ENCODE peak calls at places on chromosome 10, in seven cellular contexts. X is BJ; Y is COR-L47; R is GM23338; A is NCI-H2029 treated with DMSO at 0.1 percent for 48 hours; E is astrocyte of the cerebellum; C is activated naive CD4-positive, alpha-beta T cell treated with anti-CD3 and anti-CD28 coated beads for 36 hours. L is an unnamed sample.

GRCh38 chr10:34131152-34131551 is 683.9 kb downstream of the PARD3 start:
- DNase-seq in Y (no peak), E (no peak), A (no peak), R (no peak), X (no peak), C (no peak), L (no peak)

GRCh38 chr10:60309371-60309770 is 80.3 kb downstream of the ANK3 start:
- DNase-seq in X (no peak), C (no peak), A (no peak), Y (no peak), E (no peak), R (no peak), L (no peak)

GRCh38 chr10:101563007-101563406 is 25.1 kb downstream of the POLL start:
- DNase-seq in X (no peak), Y (no peak), C (no peak), E (no peak), R (no peak), A (no peak), L (no peak)

GRCh38 chr10:47137311-47137851 is 162.6 kb upstream of the GDF10 start:
- DNase-seq in X (peak), Y (no peak), E (peak), C (no peak), A (no peak), R (no peak), L (peak)

GRCh38 chr10:130454543-130455000 is 318.4 kb downstream of the GLRX3 start:
- DNase-seq in X (no peak), Y (no peak), R (no peak), A (no peak), E (no peak), C (no peak), L (no peak)

GRCh38 chr10:11098628-11099027 is 81.0 kb downstream of the CELF2 start:
- DNase-seq in R (no peak), X (no peak), Y (no peak), C (no peak), E (no peak), A (no peak), L (no peak)

GRCh38 chr10:79936625-79937255 is 12.2 kb downstream of the SFTPD start:
- DNase-seq in R (no peak), Y (no peak), C (no peak), E (no peak), A (no peak), X (no peak), L (no peak)

GRCh38 chr10:124696446-124697392 is 47.5 kb downstream of the FAM53B start:
- DNase-seq in Y (no peak), C (peak), X (no peak), E (no peak), R (no peak), A (no peak), L (no peak)

GRCh38 chr10:133124357-133125211 is 35.4 kb upstream of the KNDC1 start:
- DNase-seq in A (no peak), C (peak), R (peak), E (no peak), Y (no peak), X (no peak), L (no peak)

GRCh38 chr10:116926426-116926825 is 77.1 kb downstream of the ENO4 start:
- DNase-seq in R (no peak), A (no peak), E (no peak), C (no peak), X (no peak), Y (no peak), L (no peak)

GRCh38 chr10:132065491-132066105 is at the start of gene JAKMIP3:
- DNase-seq in R (peak), X (peak), C (no peak), A (no peak), E (peak), Y (no peak), L (peak)

GRCh38 chr10:55203874-55204273 is 402.8 kb upstream of the PCDH15 start:
- DNase-seq in R (no peak), E (no peak), C (no peak), A (no peak), Y (no peak), X (no peak), L (no peak)

GRCh38 chr10:77582710-77583115 is 54.9 kb downstream of the KCNMA1 start:
- DNase-seq in Y (no peak), R (no peak), A (no peak), X (no peak), E (no peak), C (peak), L (peak)

GRCh38 chr10:21493841-21494220 is 31.7 kb downstream of the SKIDA1 start:
- DNase-seq in X (no peak), A (no peak), R (no peak), C (no peak), Y (no peak), E (no peak), L (no peak)

GRCh38 chr10:46198516-46198915 is 88.3 kb upstream of the ANTXRL start:
- DNase-seq in A (no peak), X (no peak), C (no peak), R (no peak), Y (no peak), E (no peak), L (no peak)

GRCh38 chr10:72314263-72314662 is 40.5 kb downstream of the DNAJB12 start:
- DNase-seq in X (no peak), C (no peak), R (no peak), A (no peak), E (no peak), Y (no peak), L (no peak)

GRCh38 chr10:110490640-110491039 is 7.1 kb upstream of the DUSP5 start:
- DNase-seq in C (no peak), Y (no peak), X (no peak), A (no peak), E (no peak), R (peak), L (no peak)

GRCh38 chr10:24944512-24945255 is 7.7 kb downstream of the PRTFDC1 start:
- DNase-seq in R (no peak), A (no peak), E (no peak), X (no peak), Y (no peak), C (no peak), L (peak)

GRCh38 chr10:17851611-17852010 is 42.5 kb downstream of the MRC1 start:
- DNase-seq in R (peak), Y (no peak), A (no peak), C (no peak), X (no peak), E (no peak), L (no peak)

GRCh38 chr10:50470798-50471582 is 152.8 kb downstream of the SGMS1 start:
- DNase-seq in R (peak), X (peak), E (peak), Y (no peak), C (no peak), A (no peak), L (peak)

GRCh38 chr10:77351386-77351785 is 286.2 kb downstream of the KCNMA1 start:
- DNase-seq in R (no peak), E (no peak), Y (no peak), A (no peak), C (no peak), X (no peak), L (no peak)

GRCh38 chr10:21079330-21079658 is 182.2 kb upstream of the NEBL start:
- DNase-seq in A (no peak), C (no peak), Y (no peak), E (no peak), R (no peak), X (no peak), L (no peak)

GRCh38 chr10:93904901-93905300 is 11.1 kb downstream of the SLC35G1 start:
- DNase-seq in Y (no peak), C (no peak), R (no peak), X (no peak), E (no peak), A (peak), L (no peak)

GRCh38 chr10:123512881-123513822 is 153.0 kb upstream of the GPR26 start:
- DNase-seq in X (no peak), R (peak), C (no peak), A (no peak), E (no peak), Y (no peak), L (no peak)

GRCh38 chr10:29392376-29393021 is 103.6 kb downstream of the LYZL1 start:
- DNase-seq in E (no peak), A (peak), Y (peak), R (peak), X (no peak), C (peak), L (peak)

GRCh38 chr10:86931872-86932271 is 25.5 kb downstream of the MMRN2 start:
- DNase-seq in Y (no peak), E (no peak), R (no peak), X (no peak), C (no peak), A (no peak), L (no peak)

GRCh38 chr10:93039721-93040120 is 20.9 kb upstream of the CYP26C1 start:
- DNase-seq in E (peak), A (no peak), Y (no peak), R (peak), C (peak), X (no peak), L (no peak)

GRCh38 chr10:3537518-3537917 is 247.5 kb downstream of the KLF6 start:
- DNase-seq in A (no peak), R (no peak), X (no peak), Y (no peak), E (no peak), C (no peak), L (no peak)

GRCh38 chr10:5544216-5544805 is 19.6 kb downstream of the CALML3 start:
- DNase-seq in R (no peak), Y (no peak), E (no peak), A (no peak), X (no peak), C (no peak), L (no peak)

GRCh38 chr10:6565588-6565987 is 14.5 kb downstream of the PRKCQ start:
- DNase-seq in A (no peak), C (no peak), X (no peak), Y (no peak), E (no peak), R (no peak), L (no peak)

GRCh38 chr10:86671985-86672710 is 3.8 kb downstream of the LDB3 start:
- DNase-seq in E (no peak), Y (no peak), X (no peak), A (no peak), C (no peak), R (peak), L (no peak)

GRCh38 chr10:68135922-68136718 is 26.8 kb downstream of the MYPN start:
- DNase-seq in Y (no peak), C (no peak), X (peak), E (peak), A (no peak), R (peak), L (peak)

GRCh38 chr10:13092446-13093102 is 7.4 kb upstream of the OPTN start:
- DNase-seq in E (no peak), R (no peak), Y (no peak), X (no peak), A (no peak), C (no peak), L (no peak)

GRCh38 chr10:58267713-58268453 is at the start of gene IPMK:
- DNase-seq in R (peak), C (peak), A (peak), E (peak), X (peak), Y (peak), L (peak)

GRCh38 chr10:83820033-83820432 is 319.3 kb upstream of the GHITM start:
- DNase-seq in C (no peak), X (no peak), Y (no peak), A (no peak), R (no peak), E (no peak), L (no peak)